ENCODE peak calls at places on chromosomes 5 and 9, in six cellular contexts. G is mesenchymal stem cell, X is H9, C is neuronal stem cell, E is IMR-90, D is H1. J is an unnamed sample.
A peak's percentile ranks its signal among the peaks of the same experiment; 100 is the strongest.

GRCh38 chr9:86045654-86046053 is 53.7 kb downstream of the GOLM1 start:
- DNase-seq in E (no peak), C (no peak), G (no peak), X (no peak), D (no peak), J (no peak)

GRCh38 chr9:84296146-84296843 is 44.3 kb downstream of the SLC28A3 start:
- DNase-seq in E (peak; percentile 90), C (no peak), X (no peak), D (no peak), G (peak; percentile 81), J (no peak)

GRCh38 chr9:16553869-16554540 is 316.5 kb downstream of the BNC2 start:
- DNase-seq in D (no peak), X (no peak), C (no peak), G (peak; percentile 25), E (peak; percentile 44), J (no peak)

GRCh38 chr5:104082754-104083153 is 520.2 kb upstream of the NUDT12 start:
- DNase-seq in E (no peak), X (no peak), G (no peak), C (no peak), D (no peak), J (no peak)

GRCh38 chr9:134268308-134268724 is 57.9 kb upstream of the RXRA start:
- DNase-seq in X (no peak), D (no peak), E (peak; percentile 16), G (no peak), C (no peak), J (no peak)

GRCh38 chr5:163459465-163459887 is 426 bp downstream of the NUDCD2 start:
- DNase-seq in X (no peak), G (no peak), E (peak; percentile 23), D (no peak), C (no peak), J (no peak)

GRCh38 chr9:14391620-14392019 is 77.7 kb upstream of the NFIB start:
- DNase-seq in G (no peak), C (no peak), X (no peak), E (no peak), D (no peak), J (no peak)

GRCh38 chr9:134960701-134961181 is 43.0 kb upstream of the FCN1 start:
- DNase-seq in G (no peak), D (no peak), X (no peak), E (no peak), C (no peak), J (no peak)

GRCh38 chr9:97934321-97935115 is 3.5 kb downstream of the HEMGN start:
- DNase-seq in C (no peak), D (no peak), X (no peak), G (no peak), E (no peak), J (peak; percentile 26)

GRCh38 chr9:126959326-126959725 is 44.7 kb downstream of the RALGPS1 start:
- DNase-seq in D (no peak), X (no peak), G (no peak), E (no peak), C (no peak), J (no peak)

GRCh38 chr9:137643921-137644320 is 25.1 kb downstream of the EHMT1 start:
- DNase-seq in E (no peak), G (no peak), X (no peak), D (no peak), C (no peak), J (no peak)

GRCh38 chr5:100761192-100761591 is 141.9 kb downstream of the ST8SIA4 start:
- DNase-seq in D (no peak), X (no peak), C (no peak), E (peak; percentile 71), G (no peak), J (no peak)

GRCh38 chr5:591746-592145 is 20.4 kb upstream of the CEP72 start:
- DNase-seq in G (no peak), D (no peak), C (no peak), X (no peak), E (no peak), J (no peak)

GRCh38 chr9:130636648-130637020 is 27.8 kb upstream of the PRDM12 start:
- DNase-seq in C (no peak), E (no peak), X (no peak), D (no peak), G (no peak), J (no peak)

GRCh38 chr5:180632768-180633167 is 16.6 kb downstream of the FLT4 start:
- DNase-seq in D (no peak), E (no peak), C (no peak), G (no peak), X (no peak), J (no peak)

GRCh38 chr5:140108093-140109049 is 5.5 kb upstream of the PURA start:
- DNase-seq in C (no peak), D (no peak), G (no peak), X (peak; percentile 56), E (no peak), J (peak; percentile 49)

GRCh38 chr9:7081065-7081600 is 323.4 kb downstream of the KDM4C start:
- DNase-seq in E (no peak), G (no peak), D (no peak), C (no peak), X (no peak), J (no peak)

GRCh38 chr5:146344155-146345118 is 5.8 kb downstream of the POU4F3 start:
- DNase-seq in G (no peak), D (peak; percentile 73), X (peak; percentile 95), C (peak; percentile 77), E (no peak), J (peak; percentile 88)

GRCh38 chr5:179820127-179820482 is 600 bp upstream of the SQSTM1 start:
- DNase-seq in G (peak; percentile 32), C (no peak), X (no peak), E (no peak), D (no peak), J (no peak)

GRCh38 chr9:132894343-132894742 is 15.6 kb downstream of the SPACA9 start:
- DNase-seq in C (no peak), X (no peak), G (no peak), E (no peak), D (no peak), J (no peak)

GRCh38 chr5:76673125-76673524 is 42.8 kb upstream of the F2R start:
- DNase-seq in C (no peak), G (no peak), E (no peak), X (no peak), D (no peak), J (no peak)

GRCh38 chr9:109793921-109794320 is 13.9 kb downstream of the PALM2AKAP2 start:
- DNase-seq in X (no peak), E (no peak), G (peak; percentile 55), C (no peak), D (no peak), J (no peak)

GRCh38 chr9:109794361-109795012 is 14.5 kb downstream of the PALM2AKAP2 start:
- DNase-seq in X (no peak), E (peak; percentile 15), D (no peak), G (peak; percentile 86), C (no peak), J (no peak)

GRCh38 chr9:109797006-109797405 is 17.0 kb downstream of the PALM2AKAP2 start:
- DNase-seq in G (no peak), C (no peak), D (no peak), E (no peak), X (no peak), J (no peak)

GRCh38 chr9:109796081-109796480 is 16.1 kb downstream of the PALM2AKAP2 start:
- DNase-seq in D (no peak), G (no peak), X (no peak), E (no peak), C (no peak), J (no peak)

GRCh38 chr9:109795613-109796012 is 15.6 kb downstream of the PALM2AKAP2 start:
- DNase-seq in C (no peak), X (no peak), G (no peak), D (no peak), E (no peak), J (no peak)
- H3K23ac ChIP-seq in C (no peak overlapping the region), X (no peak overlapping the region), G (no peak overlapping the region), D (no peak overlapping the region), E (peak overlapping the region; percentile 23), J (no peak overlapping the region)

DNA sequence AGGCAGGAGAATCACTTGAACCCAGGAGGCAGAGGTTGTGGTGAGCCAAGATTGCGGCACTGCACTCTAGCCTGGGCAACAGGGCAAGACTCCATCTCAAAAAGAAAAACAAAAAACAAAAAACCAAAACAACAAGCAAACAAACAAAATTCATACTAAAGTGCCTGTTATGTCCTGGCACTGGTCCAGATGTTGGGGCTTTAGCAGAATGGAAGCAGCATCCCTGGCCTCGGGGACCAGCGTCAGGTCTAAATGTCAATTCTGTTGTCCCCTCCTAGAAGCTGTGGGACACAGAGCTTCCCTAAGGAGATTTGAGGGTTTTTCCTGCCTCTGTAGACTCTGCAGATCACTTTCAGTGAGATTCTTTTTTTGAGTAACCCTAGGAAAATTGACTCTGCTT is 26.2 kb downstream of the PPARGC1B start:
- DNase-seq in C (no peak), G (no peak), D (no peak), X (no peak), E (no peak), J (no peak)
- H3K9ac ChIP-seq in C (no peak overlapping the region), G (no peak overlapping the region), D (no peak overlapping the region), X (no peak overlapping the region), E (no peak overlapping the region), J (no peak overlapping the region)

GRCh38 chr5:131786036-131786435 is 10.8 kb downstream of the FNIP1 start:
- DNase-seq in G (no peak), X (no peak), D (no peak), E (no peak), C (no peak), J (no peak)

GRCh38 chr5:131789765-131790164 is 7.1 kb downstream of the FNIP1 start:
- DNase-seq in X (no peak), G (no peak), E (no peak), D (no peak), C (no peak), J (no peak)

GRCh38 chr5:131786900-131787692 is 9.7 kb downstream of the FNIP1 start:
- DNase-seq in E (no peak), D (no peak), G (peak; percentile 5), C (no peak), X (no peak), J (no peak)

GRCh38 chr5:131790550-131790949 is 6.3 kb downstream of the FNIP1 start:
- DNase-seq in D (no peak), X (no peak), C (no peak), G (no peak), E (no peak), J (no peak)

GRCh38 chr5:131787736-131788135 is 9.1 kb downstream of the FNIP1 start:
- DNase-seq in X (no peak), D (no peak), E (no peak), C (no peak), G (no peak), J (no peak)
- H3K23ac ChIP-seq in X (no peak overlapping the region), D (no peak overlapping the region), E (no peak overlapping the region), C (no peak overlapping the region), G (no peak overlapping the region), J (no peak overlapping the region)

DNA sequence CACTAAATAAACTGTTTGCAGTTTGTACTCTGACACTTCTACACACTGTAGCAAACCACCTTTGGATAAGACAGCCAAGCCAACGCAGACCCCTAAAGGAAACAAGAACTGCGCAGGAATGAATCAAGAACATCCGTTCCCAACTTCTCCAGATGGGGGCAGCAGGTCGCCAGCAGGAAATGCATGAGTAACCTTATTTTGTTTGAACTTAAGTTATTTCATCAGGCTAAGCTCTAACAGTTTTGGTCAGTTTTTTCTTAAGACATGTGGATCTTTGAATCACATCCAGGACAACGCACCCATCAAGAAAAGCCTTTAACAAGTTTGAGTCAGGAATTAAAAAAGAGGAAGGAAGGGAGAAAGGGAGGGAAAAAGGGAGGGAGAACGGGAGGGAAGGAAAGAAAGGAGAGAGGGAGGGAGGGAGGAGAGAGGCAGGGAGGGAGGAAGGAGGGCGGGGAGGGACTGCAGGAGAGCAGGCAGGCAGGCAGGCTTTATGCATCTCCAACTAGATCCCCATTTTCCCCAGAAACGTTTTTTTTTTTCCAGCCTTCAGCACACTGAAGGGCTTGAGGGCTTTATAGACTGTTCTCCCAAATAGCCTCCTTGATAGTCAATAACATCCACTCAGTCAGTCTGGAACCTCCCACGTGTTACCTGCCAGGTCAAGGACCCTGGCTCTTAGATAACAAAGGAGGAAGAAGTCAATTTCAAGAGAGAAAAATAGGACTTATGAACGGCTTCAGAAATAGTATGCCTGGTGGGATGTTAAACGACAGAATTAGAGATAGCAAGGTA is 22.2 kb downstream of the BHMT start:
- DNase-seq in C (peak; percentile 73), D (peak; percentile 58), E (peak; percentile 88), G (peak; percentile 86), X (peak; percentile 77), J (peak; percentile 91)
- H3K9ac ChIP-seq in C (no peak overlapping the region), D (peak overlapping the region; percentile 26), E (peak overlapping the region; percentile 56), G (peak overlapping the region; percentile 90), X (no peak overlapping the region), J (peak overlapping the region; percentile 42)